ENCODE peak calls at places on chromosomes 4 and X, in eight cellular contexts. One of them, this sample, is unnamed.

GRCh38 chrX:148354906-148355305 is 145.5 kb upstream of the AFF2 start:
- DNase-seq in pulmonary artery endothelial cell: no peak
- DNase-seq in NAMALWA: no peak
- DNase-seq in NCI-H69: no peak
- DNase-seq in T-helper 2 cell treated with Interferon-gamma antibody and Interleukin-4, amounts not matched to agents 5 μg/mL and 100 μg/mL, for 36 hours: no peak
- DNase-seq in left colon: no peak
- DNase-seq in stimulated activated CD8-positive, alpha-beta memory T cell treated with anti-CD3 and anti-CD28 coated beads, Interleukin-15, amount 100 ng/mL, for 4 hours: no peak
- DNase-seq in effector memory CD8-positive, alpha-beta T cell: no peak
- DNase-seq in this sample: no peak

GRCh38 chr4:10442976-10443375 is 14.2 kb downstream of the ZNF518B start:
- DNase-seq in left colon: no peak
- DNase-seq in stimulated activated CD8-positive, alpha-beta memory T cell treated with anti-CD3 and anti-CD28 coated beads, Interleukin-15, amount 100 ng/mL, for 4 hours: no peak
- DNase-seq in T-helper 2 cell treated with Interferon-gamma antibody and Interleukin-4, amounts not matched to agents 5 μg/mL and 100 μg/mL, for 36 hours: no peak
- DNase-seq in NCI-H69: no peak
- DNase-seq in NAMALWA: no peak
- DNase-seq in effector memory CD8-positive, alpha-beta T cell: no peak
- DNase-seq in pulmonary artery endothelial cell: no peak
- DNase-seq in this sample: no peak

GRCh38 chr4:57157611-57158137 is 47.5 kb upstream of the IGFBP7 start:
- DNase-seq in NCI-H69: no peak
- DNase-seq in left colon: no peak
- DNase-seq in NAMALWA: no peak
- DNase-seq in effector memory CD8-positive, alpha-beta T cell: no peak
- DNase-seq in stimulated activated CD8-positive, alpha-beta memory T cell treated with anti-CD3 and anti-CD28 coated beads, Interleukin-15, amount 100 ng/mL, for 4 hours: no peak
- DNase-seq in T-helper 2 cell treated with Interferon-gamma antibody and Interleukin-4, amounts not matched to agents 5 μg/mL and 100 μg/mL, for 36 hours: no peak
- DNase-seq in pulmonary artery endothelial cell: no peak
- DNase-seq in this sample: no peak

GRCh38 chr4:99024481-99025275 is 29.2 kb downstream of the METAP1 start:
- DNase-seq in pulmonary artery endothelial cell: no peak
- DNase-seq in left colon: peak
- DNase-seq in NAMALWA: no peak
- DNase-seq in effector memory CD8-positive, alpha-beta T cell: no peak
- DNase-seq in T-helper 2 cell treated with Interferon-gamma antibody and Interleukin-4, amounts not matched to agents 5 μg/mL and 100 μg/mL, for 36 hours: no peak
- DNase-seq in NCI-H69: peak
- DNase-seq in stimulated activated CD8-positive, alpha-beta memory T cell treated with anti-CD3 and anti-CD28 coated beads, Interleukin-15, amount 100 ng/mL, for 4 hours: no peak
- DNase-seq in this sample: no peak

GRCh38 chrX:120504569-120504968 is 35.5 kb upstream of the LAMP2 start:
- DNase-seq in pulmonary artery endothelial cell: no peak
- DNase-seq in T-helper 2 cell treated with Interferon-gamma antibody and Interleukin-4, amounts not matched to agents 5 μg/mL and 100 μg/mL, for 36 hours: no peak
- DNase-seq in NAMALWA: no peak
- DNase-seq in left colon: no peak
- DNase-seq in stimulated activated CD8-positive, alpha-beta memory T cell treated with anti-CD3 and anti-CD28 coated beads, Interleukin-15, amount 100 ng/mL, for 4 hours: no peak
- DNase-seq in NCI-H69: no peak
- DNase-seq in effector memory CD8-positive, alpha-beta T cell: no peak
- DNase-seq in this sample: no peak

GRCh38 chrX:38561951-38562719 is 793 bp downstream of the TSPAN7 start:
- DNase-seq in NAMALWA: no peak
- DNase-seq in pulmonary artery endothelial cell: no peak
- DNase-seq in left colon: peak
- DNase-seq in stimulated activated CD8-positive, alpha-beta memory T cell treated with anti-CD3 and anti-CD28 coated beads, Interleukin-15, amount 100 ng/mL, for 4 hours: peak
- DNase-seq in effector memory CD8-positive, alpha-beta T cell: no peak
- DNase-seq in T-helper 2 cell treated with Interferon-gamma antibody and Interleukin-4, amounts not matched to agents 5 μg/mL and 100 μg/mL, for 36 hours: no peak
- DNase-seq in NCI-H69: peak
- DNase-seq in this sample: no peak

GRCh38 chrX:26845051-26845450 is 618.1 kb downstream of the PPP4R3C start:
- DNase-seq in stimulated activated CD8-positive, alpha-beta memory T cell treated with anti-CD3 and anti-CD28 coated beads, Interleukin-15, amount 100 ng/mL, for 4 hours: no peak
- DNase-seq in pulmonary artery endothelial cell: peak
- DNase-seq in NCI-H69: no peak
- DNase-seq in T-helper 2 cell treated with Interferon-gamma antibody and Interleukin-4, amounts not matched to agents 5 μg/mL and 100 μg/mL, for 36 hours: no peak
- DNase-seq in left colon: no peak
- DNase-seq in effector memory CD8-positive, alpha-beta T cell: no peak
- DNase-seq in NAMALWA: no peak
- DNase-seq in this sample: peak

GRCh38 chr4:89995006-89995405 is 100.4 kb downstream of the MMRN1 start:
- DNase-seq in NCI-H69: peak
- DNase-seq in pulmonary artery endothelial cell: no peak
- DNase-seq in NAMALWA: no peak
- DNase-seq in effector memory CD8-positive, alpha-beta T cell: no peak
- DNase-seq in T-helper 2 cell treated with Interferon-gamma antibody and Interleukin-4, amounts not matched to agents 5 μg/mL and 100 μg/mL, for 36 hours: no peak
- DNase-seq in left colon: no peak
- DNase-seq in stimulated activated CD8-positive, alpha-beta memory T cell treated with anti-CD3 and anti-CD28 coated beads, Interleukin-15, amount 100 ng/mL, for 4 hours: no peak
- DNase-seq in this sample: no peak

GRCh38 chrX:48474581-48474980 is 1.4 kb upstream of the FTSJ1 start:
- DNase-seq in pulmonary artery endothelial cell: no peak
- DNase-seq in NCI-H69: peak
- DNase-seq in T-helper 2 cell treated with Interferon-gamma antibody and Interleukin-4, amounts not matched to agents 5 μg/mL and 100 μg/mL, for 36 hours: no peak
- DNase-seq in effector memory CD8-positive, alpha-beta T cell: no peak
- DNase-seq in left colon: no peak
- DNase-seq in stimulated activated CD8-positive, alpha-beta memory T cell treated with anti-CD3 and anti-CD28 coated beads, Interleukin-15, amount 100 ng/mL, for 4 hours: no peak
- DNase-seq in NAMALWA: no peak
- DNase-seq in this sample: no peak

GRCh38 chrX:20685652-20686051 is 418.9 kb upstream of the RPS6KA3 start:
- DNase-seq in T-helper 2 cell treated with Interferon-gamma antibody and Interleukin-4, amounts not matched to agents 5 μg/mL and 100 μg/mL, for 36 hours: no peak
- DNase-seq in pulmonary artery endothelial cell: no peak
- DNase-seq in stimulated activated CD8-positive, alpha-beta memory T cell treated with anti-CD3 and anti-CD28 coated beads, Interleukin-15, amount 100 ng/mL, for 4 hours: no peak
- DNase-seq in effector memory CD8-positive, alpha-beta T cell: no peak
- DNase-seq in NAMALWA: no peak
- DNase-seq in NCI-H69: no peak
- DNase-seq in left colon: no peak
- DNase-seq in this sample: no peak

GRCh38 chr4:103054030-103054429 is 22.5 kb downstream of the SLC9B2 start:
- DNase-seq in T-helper 2 cell treated with Interferon-gamma antibody and Interleukin-4, amounts not matched to agents 5 μg/mL and 100 μg/mL, for 36 hours: no peak
- DNase-seq in NAMALWA: no peak
- DNase-seq in effector memory CD8-positive, alpha-beta T cell: no peak
- DNase-seq in NCI-H69: no peak
- DNase-seq in stimulated activated CD8-positive, alpha-beta memory T cell treated with anti-CD3 and anti-CD28 coated beads, Interleukin-15, amount 100 ng/mL, for 4 hours: no peak
- DNase-seq in left colon: no peak
- DNase-seq in pulmonary artery endothelial cell: no peak
- DNase-seq in this sample: no peak

GRCh38 chr4:98685225-98686045 is 27.0 kb upstream of the TSPAN5 start:
- DNase-seq in stimulated activated CD8-positive, alpha-beta memory T cell treated with anti-CD3 and anti-CD28 coated beads, Interleukin-15, amount 100 ng/mL, for 4 hours: no peak
- DNase-seq in NCI-H69: peak
- DNase-seq in effector memory CD8-positive, alpha-beta T cell: no peak
- DNase-seq in pulmonary artery endothelial cell: peak
- DNase-seq in T-helper 2 cell treated with Interferon-gamma antibody and Interleukin-4, amounts not matched to agents 5 μg/mL and 100 μg/mL, for 36 hours: no peak
- DNase-seq in NAMALWA: no peak
- DNase-seq in left colon: no peak
- DNase-seq in this sample: no peak

GRCh38 chrX:113408843-113409242 is 568.2 kb upstream of the AMOT start:
- DNase-seq in NCI-H69: no peak
- DNase-seq in NAMALWA: no peak
- DNase-seq in effector memory CD8-positive, alpha-beta T cell: no peak
- DNase-seq in stimulated activated CD8-positive, alpha-beta memory T cell treated with anti-CD3 and anti-CD28 coated beads, Interleukin-15, amount 100 ng/mL, for 4 hours: no peak
- DNase-seq in T-helper 2 cell treated with Interferon-gamma antibody and Interleukin-4, amounts not matched to agents 5 μg/mL and 100 μg/mL, for 36 hours: no peak
- DNase-seq in pulmonary artery endothelial cell: no peak
- DNase-seq in left colon: no peak
- DNase-seq in this sample: no peak

GRCh38 chr4:66640216-66640615 is 905.1 kb downstream of the CENPC start:
- DNase-seq in effector memory CD8-positive, alpha-beta T cell: no peak
- DNase-seq in NCI-H69: peak
- DNase-seq in left colon: no peak
- DNase-seq in NAMALWA: no peak
- DNase-seq in stimulated activated CD8-positive, alpha-beta memory T cell treated with anti-CD3 and anti-CD28 coated beads, Interleukin-15, amount 100 ng/mL, for 4 hours: no peak
- DNase-seq in pulmonary artery endothelial cell: no peak
- DNase-seq in T-helper 2 cell treated with Interferon-gamma antibody and Interleukin-4, amounts not matched to agents 5 μg/mL and 100 μg/mL, for 36 hours: no peak
- DNase-seq in this sample: no peak

GRCh38 chr4:138553001-138553845 is 311.1 kb upstream of the SLC7A11 start:
- DNase-seq in effector memory CD8-positive, alpha-beta T cell: no peak
- DNase-seq in left colon: no peak
- DNase-seq in T-helper 2 cell treated with Interferon-gamma antibody and Interleukin-4, amounts not matched to agents 5 μg/mL and 100 μg/mL, for 36 hours: no peak
- DNase-seq in stimulated activated CD8-positive, alpha-beta memory T cell treated with anti-CD3 and anti-CD28 coated beads, Interleukin-15, amount 100 ng/mL, for 4 hours: no peak
- DNase-seq in NCI-H69: no peak
- DNase-seq in pulmonary artery endothelial cell: no peak
- DNase-seq in NAMALWA: no peak
- DNase-seq in this sample: no peak

GRCh38 chrX:78131117-78131516 is 8.3 kb downstream of the TAF9B start:
- DNase-seq in NAMALWA: no peak
- DNase-seq in pulmonary artery endothelial cell: no peak
- DNase-seq in effector memory CD8-positive, alpha-beta T cell: no peak
- DNase-seq in left colon: no peak
- DNase-seq in NCI-H69: no peak
- DNase-seq in T-helper 2 cell treated with Interferon-gamma antibody and Interleukin-4, amounts not matched to agents 5 μg/mL and 100 μg/mL, for 36 hours: no peak
- DNase-seq in stimulated activated CD8-positive, alpha-beta memory T cell treated with anti-CD3 and anti-CD28 coated beads, Interleukin-15, amount 100 ng/mL, for 4 hours: no peak
- DNase-seq in this sample: no peak

GRCh38 chr4:141229408-141230101 is 8.9 kb downstream of the ZNF330 start:
- DNase-seq in T-helper 2 cell treated with Interferon-gamma antibody and Interleukin-4, amounts not matched to agents 5 μg/mL and 100 μg/mL, for 36 hours: no peak
- DNase-seq in effector memory CD8-positive, alpha-beta T cell: no peak
- DNase-seq in left colon: no peak
- DNase-seq in stimulated activated CD8-positive, alpha-beta memory T cell treated with anti-CD3 and anti-CD28 coated beads, Interleukin-15, amount 100 ng/mL, for 4 hours: no peak
- DNase-seq in pulmonary artery endothelial cell: no peak
- DNase-seq in NCI-H69: no peak
- DNase-seq in NAMALWA: no peak
- DNase-seq in this sample: no peak

GRCh38 chrX:19332983-19333382 is 10.7 kb upstream of the PDHA1 start:
- DNase-seq in T-helper 2 cell treated with Interferon-gamma antibody and Interleukin-4, amounts not matched to agents 5 μg/mL and 100 μg/mL, for 36 hours: no peak
- DNase-seq in NAMALWA: no peak
- DNase-seq in NCI-H69: peak
- DNase-seq in effector memory CD8-positive, alpha-beta T cell: no peak
- DNase-seq in left colon: no peak
- DNase-seq in stimulated activated CD8-positive, alpha-beta memory T cell treated with anti-CD3 and anti-CD28 coated beads, Interleukin-15, amount 100 ng/mL, for 4 hours: no peak
- DNase-seq in pulmonary artery endothelial cell: no peak
- DNase-seq in this sample: no peak

GRCh38 chr4:7774301-7775019 is 165.2 kb downstream of the AFAP1 start:
- DNase-seq in stimulated activated CD8-positive, alpha-beta memory T cell treated with anti-CD3 and anti-CD28 coated beads, Interleukin-15, amount 100 ng/mL, for 4 hours: no peak
- DNase-seq in NAMALWA: no peak
- DNase-seq in effector memory CD8-positive, alpha-beta T cell: no peak
- DNase-seq in NCI-H69: no peak
- DNase-seq in pulmonary artery endothelial cell: no peak
- DNase-seq in left colon: no peak
- DNase-seq in T-helper 2 cell treated with Interferon-gamma antibody and Interleukin-4, amounts not matched to agents 5 μg/mL and 100 μg/mL, for 36 hours: no peak
- DNase-seq in this sample: no peak

GRCh38 chr4:186018261-186018660 is 50.7 kb upstream of the TLR3 start:
- DNase-seq in effector memory CD8-positive, alpha-beta T cell: no peak
- DNase-seq in pulmonary artery endothelial cell: no peak
- DNase-seq in left colon: no peak
- DNase-seq in NAMALWA: no peak
- DNase-seq in stimulated activated CD8-positive, alpha-beta memory T cell treated with anti-CD3 and anti-CD28 coated beads, Interleukin-15, amount 100 ng/mL, for 4 hours: no peak
- DNase-seq in NCI-H69: no peak
- DNase-seq in T-helper 2 cell treated with Interferon-gamma antibody and Interleukin-4, amounts not matched to agents 5 μg/mL and 100 μg/mL, for 36 hours: no peak
- DNase-seq in this sample: no peak

GRCh38 chrX:24412637-24413363 is 52.3 kb upstream of the PDK3 start:
- DNase-seq in NAMALWA: no peak
- DNase-seq in left colon: no peak
- DNase-seq in effector memory CD8-positive, alpha-beta T cell: no peak
- DNase-seq in pulmonary artery endothelial cell: no peak
- DNase-seq in stimulated activated CD8-positive, alpha-beta memory T cell treated with anti-CD3 and anti-CD28 coated beads, Interleukin-15, amount 100 ng/mL, for 4 hours: no peak
- DNase-seq in T-helper 2 cell treated with Interferon-gamma antibody and Interleukin-4, amounts not matched to agents 5 μg/mL and 100 μg/mL, for 36 hours: no peak
- DNase-seq in NCI-H69: no peak
- DNase-seq in this sample: no peak

GRCh38 chr4:20320232-20320631 is 68.5 kb downstream of the SLIT2 start:
- DNase-seq in stimulated activated CD8-positive, alpha-beta memory T cell treated with anti-CD3 and anti-CD28 coated beads, Interleukin-15, amount 100 ng/mL, for 4 hours: no peak
- DNase-seq in pulmonary artery endothelial cell: no peak
- DNase-seq in T-helper 2 cell treated with Interferon-gamma antibody and Interleukin-4, amounts not matched to agents 5 μg/mL and 100 μg/mL, for 36 hours: no peak
- DNase-seq in left colon: no peak
- DNase-seq in effector memory CD8-positive, alpha-beta T cell: no peak
- DNase-seq in NCI-H69: no peak
- DNase-seq in NAMALWA: no peak
- DNase-seq in this sample: no peak

GRCh38 chr4:169945636-169946035 is 80.6 kb downstream of the MFAP3L start:
- DNase-seq in effector memory CD8-positive, alpha-beta T cell: no peak
- DNase-seq in stimulated activated CD8-positive, alpha-beta memory T cell treated with anti-CD3 and anti-CD28 coated beads, Interleukin-15, amount 100 ng/mL, for 4 hours: no peak
- DNase-seq in T-helper 2 cell treated with Interferon-gamma antibody and Interleukin-4, amounts not matched to agents 5 μg/mL and 100 μg/mL, for 36 hours: no peak
- DNase-seq in NAMALWA: no peak
- DNase-seq in left colon: no peak
- DNase-seq in pulmonary artery endothelial cell: no peak
- DNase-seq in NCI-H69: no peak
- DNase-seq in this sample: no peak

GRCh38 chr4:101950258-101950979 is 159.9 kb downstream of the BANK1 start:
- DNase-seq in effector memory CD8-positive, alpha-beta T cell: no peak
- DNase-seq in NCI-H69: no peak
- DNase-seq in NAMALWA: no peak
- DNase-seq in left colon: no peak
- DNase-seq in stimulated activated CD8-positive, alpha-beta memory T cell treated with anti-CD3 and anti-CD28 coated beads, Interleukin-15, amount 100 ng/mL, for 4 hours: no peak
- DNase-seq in T-helper 2 cell treated with Interferon-gamma antibody and Interleukin-4, amounts not matched to agents 5 μg/mL and 100 μg/mL, for 36 hours: no peak
- DNase-seq in pulmonary artery endothelial cell: no peak
- DNase-seq in this sample: no peak